ENCODE peak calls at places on chromosomes 11 and 22, in eight cellular contexts. Q is sigmoid colon, Z is GM12878, X is tibial nerve, E is HepG2, D is A549, S is K562, A is ovary. R is an unnamed sample.

GRCh38 chr22:48287031-48287430 is 1524.6 kb downstream of the TBC1D22A start:
- DNase-seq in S (no peak), D (peak), Z (no peak), E (no peak), A (peak), X (no peak), Q (no peak), R (no peak)

GRCh38 chr11:122220321-122220720 is 104.3 kb upstream of the BLID start:
- DNase-seq in Z (no peak), E (no peak), S (no peak), A (no peak), Q (no peak), D (no peak), X (no peak), R (no peak)

GRCh38 chr22:22558071-22558971 is 744 bp downstream of the PRAME start:
- DNase-seq in Z (no peak), A (no peak), X (no peak), D (peak), Q (no peak), S (peak), E (no peak), R (no peak)

GRCh38 chr22:35470903-35471321 is 69.7 kb upstream of the RASD2 start:
- DNase-seq in E (peak), Q (no peak), D (peak), S (peak), Z (no peak), X (no peak), A (no peak), R (no peak)

GRCh38 chr11:116843661-116844060 is 6.2 kb upstream of the APOA1 start:
- DNase-seq in Q (no peak), E (no peak), X (no peak), D (no peak), A (peak), Z (no peak), S (no peak), R (no peak)

GRCh38 chr11:61111786-61112517 is 9.7 kb downstream of the CD5 start:
- DNase-seq in D (no peak), Z (no peak), E (no peak), Q (peak), S (no peak), A (no peak), X (no peak), R (no peak)

GRCh38 chr11:96096360-96096759 is 172.5 kb upstream of the MTMR2 start:
- DNase-seq in E (no peak), A (no peak), Z (no peak), D (no peak), S (no peak), X (no peak), Q (no peak), R (no peak)

GRCh38 chr11:6505577-6506240 is 8.6 kb downstream of the DNHD1 start:
- DNase-seq in Z (no peak), X (no peak), Q (no peak), S (peak), D (peak), A (no peak), E (peak), R (no peak)

GRCh38 chr22:24926849-24927579 is 19.5 kb downstream of the LHFPL7 start:
- DNase-seq in S (no peak), A (no peak), E (no peak), D (no peak), Q (no peak), X (no peak), Z (no peak), R (no peak)

GRCh38 chr11:119149371-119150275 is 771 bp downstream of the ABCG4 start:
- DNase-seq in A (no peak), D (no peak), E (no peak), Q (no peak), X (no peak), S (no peak), Z (no peak), R (no peak)

GRCh38 chr11:93969925-93970922 is 50.9 kb upstream of the HEPHL1 start:
- DNase-seq in S (no peak), D (no peak), Q (no peak), A (no peak), Z (no peak), X (no peak), E (no peak), R (no peak)

GRCh38 chr11:129375731-129376657 is at the start of gene BARX2:
- DNase-seq in E (peak), X (no peak), D (peak), Z (no peak), Q (no peak), A (no peak), S (peak), R (peak)
- TF ChIP-seq POLR2A in E (no peak), X (no peak), D (no peak), Z (no peak), Q (no peak), A (no peak), S (no peak), R (no peak)

DNA sequence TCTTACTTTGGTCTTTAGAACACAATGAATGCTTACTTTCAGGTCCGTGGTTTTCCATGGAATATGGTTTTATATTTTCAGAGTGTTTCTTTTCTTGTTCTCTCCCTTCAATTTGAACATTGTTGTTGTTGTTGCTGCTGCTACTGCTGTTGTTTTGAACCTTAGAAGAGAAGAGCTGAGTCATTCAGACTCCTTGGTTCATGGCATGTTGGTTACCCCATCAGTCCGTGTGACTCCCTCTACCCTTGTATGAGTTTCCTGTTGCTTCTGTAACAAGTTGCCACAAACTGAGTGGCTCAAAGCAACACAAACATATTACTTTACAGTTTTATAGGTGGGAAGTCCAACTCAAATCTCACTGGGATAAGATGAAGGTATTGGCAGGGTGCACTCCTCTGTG is 511.0 kb downstream of the INSC start:
- DNase-seq in A (no peak), Z (no peak), S (no peak), X (no peak), Q (no peak), D (no peak), E (no peak), R (no peak)
- TF ChIP-seq EP300 in A (no peak), Z (no peak), S (no peak), X (no peak), Q (no peak), D (no peak), E (no peak), R (no peak)

DNA sequence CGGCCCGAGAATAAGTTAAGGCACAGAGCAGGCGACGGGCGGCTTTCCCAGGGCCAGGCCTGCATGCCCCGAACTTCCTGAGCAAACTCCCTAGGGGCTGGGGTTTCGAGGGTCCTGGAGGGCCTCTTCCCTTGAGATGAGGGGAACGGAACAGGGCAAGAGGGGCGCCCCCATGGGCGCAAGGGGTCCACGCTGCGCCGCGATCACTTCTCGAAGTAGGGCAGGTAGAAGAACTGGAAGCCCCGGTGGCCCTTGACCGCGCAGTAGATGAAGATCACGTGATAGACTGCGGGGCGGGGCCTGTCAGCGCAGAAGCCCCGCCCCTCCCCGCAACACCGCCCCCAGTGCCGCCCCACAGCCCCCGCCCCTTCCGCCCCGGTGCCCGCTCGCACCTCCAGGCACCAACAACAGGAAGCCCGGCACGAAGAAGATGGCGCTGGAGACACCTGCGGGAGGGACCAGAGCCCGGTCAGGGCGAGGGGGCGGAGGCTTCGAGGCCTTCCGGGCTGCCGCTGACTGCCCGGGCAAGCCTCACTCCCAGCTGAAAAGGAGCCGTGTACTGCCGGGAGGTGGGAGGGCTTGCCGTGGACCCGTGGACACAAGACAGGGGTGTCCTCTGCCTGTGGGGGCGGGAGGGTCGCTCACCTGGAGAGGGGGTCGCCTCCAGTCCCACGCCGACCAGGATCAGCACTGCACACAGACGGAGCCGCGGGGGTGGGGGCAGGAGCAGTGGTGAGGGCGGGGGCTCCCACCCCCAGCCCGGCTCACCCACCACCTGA is 4.5 kb downstream of the TMEM134 start:
- DNase-seq in Q (peak), S (peak), E (peak), Z (peak), A (peak), D (peak), X (peak), R (peak)
- TF ChIP-seq POLR2A in Q (no peak), S (peak), E (peak), Z (peak), A (no peak), D (peak), X (peak), R (no peak)

DNA sequence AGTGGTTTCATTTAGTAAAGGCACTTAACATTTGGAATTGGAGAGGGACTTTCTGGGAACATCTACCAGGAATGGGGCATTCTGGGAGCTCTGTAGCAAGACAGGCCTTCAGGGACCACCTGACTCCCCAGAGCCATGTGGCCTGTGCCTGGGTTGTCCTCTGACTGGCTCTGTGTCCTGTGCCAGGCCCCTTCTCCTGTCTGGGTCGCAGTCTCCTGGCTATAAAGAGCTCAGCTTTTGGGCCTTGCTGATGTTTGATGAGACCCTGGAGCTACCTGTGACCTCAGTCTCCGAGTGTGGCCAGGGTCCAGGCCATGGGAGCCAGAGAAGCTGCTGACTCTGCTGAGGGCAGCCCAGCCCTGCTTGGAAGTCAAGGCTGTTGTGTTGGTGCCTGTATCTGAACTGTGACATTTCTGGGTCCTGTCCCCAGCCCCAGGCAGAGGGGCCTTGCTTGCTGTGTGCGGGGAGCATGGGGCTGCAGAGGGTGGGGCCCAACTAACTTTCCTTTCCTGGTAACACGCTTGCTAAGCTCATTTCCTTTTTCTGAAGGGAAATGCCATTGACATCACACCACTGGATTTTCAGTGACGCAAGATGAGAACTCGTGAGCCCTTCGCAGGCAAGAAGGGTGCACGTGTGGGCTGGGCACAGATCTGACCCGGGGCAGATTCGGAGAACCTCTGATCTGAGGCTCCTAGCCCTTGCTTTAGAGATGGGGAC is 41.3 kb downstream of the LRRC32 start:
- DNase-seq in D (no peak), E (no peak), Z (peak), S (no peak), X (no peak), A (no peak), Q (peak), R (no peak)
- TF ChIP-seq EP300 in D (no peak), E (no peak), Z (peak), S (no peak), X (peak), A (peak), Q (peak), R (no peak)

DNA sequence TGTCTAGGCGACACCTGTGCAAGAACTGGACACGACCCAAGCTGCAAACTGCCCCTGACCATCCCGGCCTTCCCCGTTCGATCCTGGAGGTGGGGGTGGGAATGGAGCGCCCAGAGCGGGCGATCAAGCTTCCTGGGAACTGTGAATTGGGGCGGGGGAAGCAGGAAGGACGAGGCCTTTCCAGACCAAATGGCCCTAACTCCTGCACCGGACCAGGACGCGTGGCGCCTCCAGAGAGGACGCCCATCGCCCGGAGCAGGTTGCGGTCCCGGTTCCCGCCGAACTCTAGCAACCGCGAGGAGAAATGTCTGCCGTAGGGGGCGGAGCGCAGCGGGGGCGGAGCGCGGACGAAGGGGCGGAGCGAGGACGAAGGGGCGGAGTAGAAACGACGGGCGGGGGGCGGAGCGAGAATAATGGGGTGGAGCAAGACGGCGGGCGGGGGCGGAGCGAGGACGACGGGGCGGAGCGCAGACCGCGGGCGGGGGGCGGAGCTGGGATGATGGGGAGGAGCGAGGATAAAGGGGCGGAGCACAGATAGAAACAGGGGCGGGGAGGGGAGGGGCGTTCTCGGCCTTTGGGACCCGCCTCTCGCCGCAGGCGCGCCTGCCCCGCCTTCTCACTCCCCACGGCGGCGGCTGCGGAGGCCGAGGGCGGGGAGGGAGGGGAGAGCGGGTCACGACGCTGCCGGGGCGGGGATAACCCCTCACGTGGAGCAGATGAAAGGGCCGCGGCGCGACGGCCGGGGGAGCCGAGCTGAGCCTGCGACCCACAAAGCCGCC is at the start of gene ZNRF3:
- DNase-seq in E (peak), X (peak), Z (no peak), D (peak), Q (peak), A (peak), S (peak), R (peak)
- TF ChIP-seq POLR2A in E (peak), X (peak), Z (peak), D (peak), Q (no peak), A (peak), S (peak), R (no peak)

DNA sequence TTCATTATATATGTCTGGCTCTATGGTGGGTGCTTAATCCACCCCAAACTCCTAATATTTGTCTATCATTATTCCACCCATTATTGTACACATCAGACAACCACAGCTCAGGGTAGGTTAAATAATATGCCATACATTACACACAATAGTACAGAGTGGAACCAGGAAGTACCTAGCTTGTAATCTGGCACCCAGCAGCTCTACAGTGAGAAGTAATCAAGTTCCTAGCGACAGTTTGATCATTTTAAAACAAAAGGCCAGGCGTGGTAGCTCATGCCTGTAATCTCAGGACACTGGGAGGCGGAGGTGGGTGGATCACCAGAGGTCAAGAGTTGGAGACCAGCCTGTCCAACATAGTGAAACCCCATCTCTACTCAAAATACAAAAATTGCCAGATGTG is 141.0 kb downstream of the LARGE1 start:
- DNase-seq in Z (no peak), X (no peak), S (no peak), Q (no peak), D (no peak), E (no peak), A (no peak), R (no peak)
- TF ChIP-seq EP300 in Z (no peak), X (no peak), S (no peak), Q (no peak), D (no peak), E (no peak), A (no peak), R (no peak)

DNA sequence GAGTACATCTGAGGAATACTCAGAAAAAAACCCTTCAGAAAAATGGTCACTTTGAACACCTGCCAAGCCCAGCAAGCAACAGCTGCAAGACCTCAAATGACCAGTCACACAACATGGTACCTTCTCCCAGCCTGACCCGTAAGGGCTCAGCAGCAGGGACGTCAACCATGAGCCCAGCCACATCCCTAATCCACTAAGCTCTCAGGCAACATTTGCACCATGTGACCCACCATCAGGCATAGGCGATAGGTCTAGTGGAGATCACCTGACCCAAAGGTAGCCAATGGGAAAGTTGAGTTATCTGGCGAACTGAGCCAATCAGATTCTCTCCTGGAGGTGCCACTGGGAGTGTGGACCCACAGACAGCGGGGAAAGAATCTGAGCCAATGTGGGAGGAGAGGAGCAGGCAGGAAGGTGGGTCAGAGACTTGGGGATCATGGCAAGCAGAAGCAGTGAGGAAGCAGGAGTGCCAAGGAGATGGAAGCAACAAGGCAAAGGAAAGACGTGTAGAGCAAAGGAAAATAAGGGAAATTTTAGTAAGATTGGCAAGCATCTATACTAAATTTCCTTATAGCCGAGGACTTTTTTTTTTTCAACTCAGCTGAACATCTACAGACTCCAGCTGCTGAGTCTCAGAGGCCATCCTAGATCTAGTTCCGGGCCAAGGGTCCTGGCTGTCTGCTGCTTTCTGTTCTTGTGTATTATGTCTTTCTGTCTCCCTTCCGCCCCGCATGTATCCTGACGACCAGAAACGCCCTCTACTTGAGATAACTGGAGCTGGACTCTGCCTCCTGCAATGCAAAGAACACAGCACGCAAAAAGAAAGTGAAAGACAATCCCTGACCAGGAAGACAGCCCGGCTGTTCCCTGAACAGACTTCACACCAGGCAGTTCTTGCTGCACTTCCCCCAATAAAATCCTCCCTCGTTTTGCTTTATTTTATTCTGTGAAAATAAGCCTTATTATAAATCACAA is 11.0 kb upstream of the PLAAT2 start:
- DNase-seq in A (peak), D (peak), Z (no peak), E (peak), Q (peak), S (peak), X (no peak), R (peak)
- TF ChIP-seq POLR2A in A (no peak), D (no peak), Z (no peak), E (no peak), Q (no peak), S (peak), X (no peak), R (no peak)

GRCh38 chr22:42271906-42272305 is 1.5 kb upstream of the TCF20 start:
- DNase-seq in A (no peak), E (no peak), D (no peak), S (no peak), X (no peak), Z (no peak), Q (peak), R (peak)

GRCh38 chr22:42272431-42273004 is 2.1 kb upstream of the TCF20 start:
- DNase-seq in D (no peak), Z (no peak), S (no peak), X (no peak), A (no peak), Q (peak), E (no peak), R (no peak)

GRCh38 chr22:42275176-42275575 is 4.7 kb upstream of the TCF20 start:
- DNase-seq in Z (no peak), Q (peak), D (no peak), S (no peak), E (no peak), A (no peak), X (no peak), R (no peak)

GRCh38 chr22:42275970-42276369 is 5.5 kb upstream of the TCF20 start:
- DNase-seq in X (no peak), Q (peak), Z (no peak), D (no peak), E (no peak), S (no peak), A (no peak), R (no peak)

GRCh38 chr22:42273855-42274451 is 3.5 kb upstream of the TCF20 start:
- DNase-seq in Q (peak), S (no peak), D (no peak), A (no peak), Z (no peak), X (no peak), E (no peak), R (no peak)
- TF ChIP-seq EP300 in Q (no peak), S (no peak), D (no peak), A (no peak), Z (no peak), X (no peak), E (no peak), R (no peak)

DNA sequence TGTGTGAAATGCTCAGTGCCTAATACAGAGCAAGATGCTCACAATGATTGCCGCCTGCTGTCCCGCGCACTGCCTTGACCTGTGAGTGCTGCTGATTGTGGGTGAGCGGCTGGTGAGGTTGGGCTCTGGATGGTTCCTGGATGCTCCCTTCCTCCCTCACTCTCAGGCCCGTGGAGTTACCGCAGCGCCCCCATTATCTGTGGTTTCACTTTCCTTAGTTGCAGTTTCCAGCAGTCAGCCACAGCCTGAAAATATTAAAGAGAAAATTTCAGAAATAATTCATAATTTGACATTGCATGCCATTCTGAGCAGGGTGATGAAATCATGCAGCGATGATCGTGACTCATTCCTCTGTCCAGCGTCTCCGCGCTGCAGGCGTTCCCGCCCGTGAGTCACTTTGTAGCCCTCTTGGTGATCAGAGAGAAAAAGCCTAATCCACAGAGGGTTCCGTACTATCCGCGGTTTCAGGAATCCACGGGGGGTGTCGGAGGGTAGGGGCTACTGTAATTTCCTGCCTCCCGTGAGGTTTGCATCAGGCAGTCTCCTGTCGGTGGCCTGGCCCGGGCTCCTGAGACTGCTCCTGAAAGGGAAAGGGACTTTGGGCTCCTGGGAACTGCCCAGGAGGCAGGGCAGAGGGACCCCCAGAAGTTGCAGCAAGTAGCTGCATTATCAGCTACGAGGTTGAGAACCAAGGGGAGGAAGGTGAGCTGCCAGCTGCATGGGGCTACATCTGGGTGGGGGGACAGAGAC is 10.6 kb downstream of the RPL3 start:
- DNase-seq in S (peak), E (no peak), Z (no peak), A (peak), X (peak), Q (peak), D (peak), R (peak)
- TF ChIP-seq POLR2A in S (no peak), E (no peak), Z (no peak), A (no peak), X (no peak), Q (no peak), D (no peak), R (no peak)

R was measured in stomach.